ENCODE peak calls at places on chromosome 20, in seven cellular contexts. J is SK-N-SH, H is HCT116, Y is H1, W is K562, L is GM12878, Q is HepG2. B is an unnamed sample.
A peak's percentile ranks its signal among the peaks of the same experiment; 100 is the strongest.

GRCh38 chr20:9411833-9412232 is 102.6 kb upstream of the LAMP5 start:
- DNase-seq in Q (no peak), W (no peak), J (no peak), L (no peak), Y (no peak), H (no peak), B (no peak)

GRCh38 chr20:2149507-2149906 is 47.9 kb downstream of the STK35 start:
- DNase-seq in W (no peak), Q (no peak), L (no peak), J (no peak), H (no peak), Y (no peak), B (no peak)

GRCh38 chr20:46122071-46122470 is 4.0 kb downstream of the CD40 start:
- DNase-seq in Y (no peak), W (no peak), L (no peak), Q (peak; percentile 35), H (no peak), J (no peak), B (no peak)

GRCh38 chr20:41165001-41165882 is 27.9 kb downstream of the PLCG1 start:
- DNase-seq in H (no peak), Q (no peak), Y (no peak), L (no peak), W (no peak), J (no peak), B (no peak)

GRCh38 chr20:50967621-50968020 is 9.0 kb downstream of the MOCS3 start:
- DNase-seq in Q (no peak), H (no peak), W (no peak), L (no peak), J (no peak), Y (peak; percentile 14), B (no peak)

GRCh38 chr20:4130404-4131189 is 115.2 kb upstream of the RNF24 start:
- DNase-seq in W (no peak), H (no peak), J (no peak), Q (no peak), Y (no peak), L (no peak), B (no peak)

GRCh38 chr20:19211661-19212523 is 550 bp upstream of the SLC24A3 start:
- DNase-seq in H (no peak), L (no peak), J (peak; percentile 30), W (no peak), Q (no peak), Y (peak; percentile 76), B (peak; percentile 82)

GRCh38 chr20:17036546-17036945 is 190.3 kb upstream of the PCSK2 start:
- DNase-seq in L (no peak), J (no peak), Q (no peak), Y (no peak), H (no peak), W (no peak), B (no peak)

GRCh38 chr20:19806806-19807691 is 49.0 kb downstream of the RIN2 start:
- DNase-seq in J (peak; percentile 47), Y (no peak), W (no peak), H (no peak), L (no peak), Q (no peak), B (no peak)

GRCh38 chr20:12133553-12133952 is 215.9 kb downstream of the BTBD3 start:
- DNase-seq in H (no peak), J (no peak), L (no peak), W (no peak), Y (no peak), Q (no peak), B (no peak)

GRCh38 chr20:17594443-17594842 is 24.6 kb downstream of the DSTN start:
- DNase-seq in Q (no peak), J (no peak), H (no peak), L (no peak), W (no peak), Y (no peak), B (peak; percentile 97)

GRCh38 chr20:62581806-62582205 is 60.5 kb upstream of the SLCO4A1 start:
- DNase-seq in L (no peak), Y (no peak), H (no peak), Q (no peak), W (no peak), J (no peak), B (no peak)
- TF ChIP-seq JUND in L (no peak), Y (no peak), H (no peak), Q (no peak), W (no peak), J (no peak), B (no peak)

DNA sequence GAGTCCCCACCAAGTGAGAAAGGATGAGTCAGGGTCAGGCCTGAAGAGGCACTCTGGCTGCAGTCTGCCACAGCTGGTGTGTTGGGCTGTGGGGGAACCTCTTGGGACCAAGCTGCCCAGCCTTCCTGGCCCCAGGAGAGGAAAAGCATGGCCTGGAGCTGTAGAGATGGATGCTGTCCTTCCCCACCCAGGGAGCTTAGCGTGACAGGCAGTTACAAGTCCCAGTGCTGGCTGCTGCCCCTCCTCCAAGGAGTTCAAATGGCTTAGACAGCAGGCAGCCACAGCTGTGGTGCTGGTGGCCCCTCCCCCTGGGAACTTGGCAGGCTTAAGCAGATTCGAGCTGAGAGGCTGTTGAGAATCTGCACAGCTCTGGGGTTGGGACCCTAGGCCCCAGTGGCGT is 253.2 kb downstream of the PLCB1 start:
- DNase-seq in J (no peak), Q (no peak), Y (no peak), H (no peak), W (no peak), L (no peak), B (no peak)
- TF ChIP-seq JUND in J (no peak), Q (no peak), Y (no peak), H (no peak), W (no peak), L (no peak), B (no peak)

GRCh38 chr20:47246061-47246460 is 110.4 kb downstream of the ZMYND8 start:
- DNase-seq in J (no peak), W (no peak), L (no peak), Q (no peak), Y (no peak), H (no peak), B (no peak)

GRCh38 chr20:47243003-47243402 is 113.5 kb downstream of the ZMYND8 start:
- DNase-seq in Y (no peak), J (no peak), H (no peak), W (no peak), Q (no peak), L (no peak), B (no peak)

GRCh38 chr20:47241345-47241781 is 115.1 kb downstream of the ZMYND8 start:
- DNase-seq in W (no peak), J (no peak), H (no peak), Q (no peak), Y (no peak), L (no peak), B (no peak)

GRCh38 chr20:47243906-47244305 is 112.6 kb downstream of the ZMYND8 start:
- DNase-seq in J (no peak), W (no peak), Q (no peak), L (no peak), H (no peak), Y (no peak), B (no peak)

DNA sequence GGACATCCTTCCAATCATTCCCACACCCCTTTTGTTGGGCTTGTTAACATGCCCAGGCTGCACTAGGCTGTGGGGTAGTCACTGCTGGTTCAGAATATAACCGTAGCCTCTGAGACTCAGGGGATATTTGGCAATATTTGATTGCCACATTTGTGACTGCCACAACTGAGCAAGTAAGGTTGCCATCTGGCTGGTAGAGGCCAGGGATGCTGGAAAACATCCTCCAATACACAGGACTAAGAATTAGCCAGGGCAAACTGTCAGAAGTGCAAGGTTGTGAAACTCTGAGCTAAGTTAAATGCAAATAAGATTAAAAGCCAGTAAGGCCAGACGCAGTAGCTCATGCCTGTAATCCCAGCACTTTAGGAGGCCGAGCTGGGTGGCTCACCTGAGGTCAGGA is 112.0 kb downstream of the ZMYND8 start:
- DNase-seq in Q (no peak), W (no peak), H (no peak), Y (no peak), J (no peak), L (no peak), B (no peak)
- TF ChIP-seq JUND in Q (no peak), W (no peak), H (no peak), Y (no peak), J (no peak), L (no peak), B (no peak)

GRCh38 chr20:49345538-49345937 is 67.7 kb upstream of the ZNFX1 start:
- DNase-seq in H (no peak), Y (no peak), Q (no peak), W (no peak), J (no peak), L (no peak), B (peak; percentile 52)
- TF ChIP-seq JUND in H (no peak), Y (no peak), Q (no peak), W (no peak), J (peak; percentile 76), L (no peak), B (peak; percentile 50)

GRCh38 chr20:34260208-34260942 is 19.2 kb downstream of the ASIP start:
- DNase-seq in Y (no peak), W (no peak), J (no peak), L (no peak), Q (no peak), H (no peak), B (no peak)

GRCh38 chr20:34251619-34252018 is 10.4 kb downstream of the ASIP start:
- DNase-seq in Q (no peak), W (no peak), H (no peak), L (no peak), Y (no peak), J (no peak), B (no peak)

GRCh38 chr20:34254979-34255378 is 13.8 kb downstream of the ASIP start:
- DNase-seq in J (no peak), H (no peak), Y (no peak), Q (peak; percentile 78), L (no peak), W (no peak), B (no peak)

GRCh38 chr20:34256629-34257124 is 15.5 kb downstream of the ASIP start:
- DNase-seq in J (no peak), W (no peak), Q (no peak), Y (no peak), H (no peak), L (no peak), B (no peak)
- TF ChIP-seq JUND in J (no peak), W (no peak), Q (no peak), Y (no peak), H (no peak), L (no peak), B (no peak)

GRCh38 chr20:11080776-11081406 is 407.1 kb upstream of the JAG1 start:
- DNase-seq in L (no peak), Y (no peak), J (no peak), W (no peak), Q (no peak), H (no peak), B (no peak)
- TF ChIP-seq JUND in L (no peak), Y (no peak), J (no peak), W (no peak), Q (no peak), H (no peak), B (no peak)

GRCh38 chr20:13515291-13515690 is 123.4 kb downstream of the TASP1 start:
- DNase-seq in H (no peak), J (no peak), L (no peak), W (no peak), Y (no peak), Q (no peak), B (no peak)
- TF ChIP-seq JUND in H (no peak), J (no peak), L (no peak), W (no peak), Y (no peak), Q (no peak), B (no peak)